ENCODE peak calls at places on chromosomes 11 and 22, in four cellular contexts. A, R, Q and D are unnamed samples.

GRCh38 chr11:34380696-34381095 is 22.9 kb upstream of the ABTB2 start:
- DNase-seq in Q (no peak), R (no peak), A (no peak), D (no peak)

GRCh38 chr11:108629274-108629673 is 35.6 kb upstream of the DDX10 start:
- DNase-seq in A (no peak), Q (no peak), R (no peak), D (no peak)

GRCh38 chr11:35274909-35275807 is 136.2 kb downstream of the CD44 start:
- DNase-seq in A (peak; percentile 66), Q (peak; percentile 13), R (no peak), D (no peak)

GRCh38 chr11:135008001-135008405 is 596.0 kb upstream of the B3GAT1 start:
- DNase-seq in Q (no peak), A (no peak), R (no peak), D (no peak)

GRCh38 chr22:47092896-47093311 is 330.5 kb downstream of the TBC1D22A start:
- DNase-seq in R (no peak), A (no peak), Q (no peak), D (no peak)

GRCh38 chr11:65522640-65523322 is 2.1 kb upstream of the SCYL1 start:
- DNase-seq in A (no peak), R (no peak), Q (no peak), D (no peak)

GRCh38 chr22:25051983-25052710 is 99.6 kb downstream of the KIAA1671 start:
- DNase-seq in Q (no peak), A (no peak), R (no peak), D (no peak)

GRCh38 chr22:50085211-50085999 is at the start of gene MLC1:
- DNase-seq in Q (peak; percentile 17), A (no peak), R (no peak), D (peak; percentile 14)

GRCh38 chr22:45582236-45582954 is 79.7 kb downstream of the FBLN1 start:
- DNase-seq in Q (no peak), A (no peak), R (no peak), D (no peak)

GRCh38 chr11:78138694-78139421 is 568 bp downstream of the ALG8 start:
- DNase-seq in Q (no peak), R (no peak), A (peak; percentile 27), D (no peak)

GRCh38 chr11:64619811-64620285 is 28.8 kb downstream of the SLC22A12 start:
- DNase-seq in Q (no peak), A (no peak), R (no peak), D (no peak)

GRCh38 chr11:109677876-109678275 is 255.9 kb downstream of the C11orf87 start:
- DNase-seq in R (no peak), Q (no peak), A (no peak), D (no peak)

GRCh38 chr11:96026310-96026709 is 102.4 kb upstream of the MTMR2 start:
- DNase-seq in Q (no peak), R (no peak), A (no peak), D (no peak)

GRCh38 chr22:38601221-38601764 is 31.3 kb upstream of the DMC1 start:
- DNase-seq in A (no peak), R (no peak), Q (no peak), D (no peak)

GRCh38 chr22:44947029-44947428 is 62.8 kb downstream of the PHF21B start:
- DNase-seq in R (no peak), A (no peak), Q (no peak), D (no peak)

GRCh38 chr11:75593337-75593915 is 31.4 kb downstream of the SERPINH1 start:
- DNase-seq in Q (no peak), R (no peak), A (no peak), D (no peak)

GRCh38 chr22:20909543-20910303 is 7.5 kb upstream of the CRKL start:
- DNase-seq in A (no peak), Q (no peak), R (no peak), D (no peak)

GRCh38 chr11:103806130-103806900 is 230.1 kb upstream of the DDI1 start:
- DNase-seq in R (no peak), Q (no peak), A (peak; percentile 13), D (no peak)

GRCh38 chr11:100631316-100631715 is 55.8 kb upstream of the ARHGAP42 start:
- DNase-seq in A (no peak), Q (no peak), R (no peak), D (no peak)

GRCh38 chr11:120660024-120660565 is 148.5 kb downstream of the GRIK4 start:
- DNase-seq in A (peak; percentile 35), R (peak; percentile 3), Q (peak; percentile 5), D (no peak)

GRCh38 chr11:57463596-57464342 is 3.4 kb downstream of the RTN4RL2 start:
- DNase-seq in A (no peak), Q (no peak), R (no peak), D (no peak)

GRCh38 chr11:86699036-86699791 is 26.8 kb upstream of the ME3 start:
- DNase-seq in Q (no peak), A (no peak), R (no peak), D (no peak)

GRCh38 chr11:120335596-120335927 is 651 bp upstream of the ARHGEF12 start:
- DNase-seq in R (no peak), A (no peak), Q (no peak), D (no peak)

GRCh38 chr11:1779806-1780699 is 16.3 kb upstream of the CTSD start:
- DNase-seq in Q (no peak), A (no peak), R (no peak), D (no peak)

GRCh38 chr11:104148074-104148473 is 15.9 kb downstream of the PDGFD start:
- DNase-seq in Q (no peak), A (no peak), R (no peak), D (no peak)

GRCh38 chr11:100808904-100809491 is 121.9 kb downstream of the ARHGAP42 start:
- DNase-seq in R (no peak), Q (no peak), A (no peak), D (no peak)